ENCODE peak calls at places on chromosome 3, in four cellular contexts. One of them, this sample, is unnamed.

GRCh38 chr3:62672270-62672987 is 202.8 kb downstream of the CADPS start:
- ATAC-seq in IMR-90: no peak
- ATAC-seq in A549: no peak
- ATAC-seq in upper lobe of left lung: no peak
- ATAC-seq in this sample: no peak

GRCh38 chr3:36095238-36095637 is 285.1 kb upstream of the STAC start:
- ATAC-seq in IMR-90: no peak
- ATAC-seq in A549: no peak
- ATAC-seq in upper lobe of left lung: no peak
- ATAC-seq in this sample: no peak

GRCh38 chr3:194140520-194141414 is 4.8 kb downstream of the HES1 start:
- ATAC-seq in IMR-90: peak; percentile 64
- ATAC-seq in A549: peak; percentile 19
- ATAC-seq in upper lobe of left lung: peak; percentile 44
- ATAC-seq in this sample: no peak

GRCh38 chr3:112811150-112811884 is 35.3 kb downstream of the CD200R1L start:
- ATAC-seq in IMR-90: peak; percentile 49
- ATAC-seq in A549: no peak
- ATAC-seq in upper lobe of left lung: peak; percentile 84
- ATAC-seq in this sample: peak; percentile 86

GRCh38 chr3:11156026-11156410 is 1.7 kb downstream of the HRH1 start:
- ATAC-seq in IMR-90: no peak
- ATAC-seq in A549: no peak
- ATAC-seq in upper lobe of left lung: no peak
- ATAC-seq in this sample: no peak

GRCh38 chr3:35946121-35946856 is 307.0 kb downstream of the ARPP21 start:
- ATAC-seq in IMR-90: peak; percentile 41
- ATAC-seq in A549: peak; percentile 69
- ATAC-seq in upper lobe of left lung: no peak
- ATAC-seq in this sample: no peak

GRCh38 chr3:18648868-18649450 is 223.8 kb upstream of the SATB1 start:
- ATAC-seq in IMR-90: no peak
- ATAC-seq in A549: no peak
- ATAC-seq in upper lobe of left lung: no peak
- ATAC-seq in this sample: no peak

GRCh38 chr3:20480771-20481170 is 294.8 kb upstream of the SGO1 start:
- ATAC-seq in IMR-90: no peak
- ATAC-seq in A549: no peak
- ATAC-seq in upper lobe of left lung: no peak
- ATAC-seq in this sample: no peak

GRCh38 chr3:38616111-38616510 is 33.4 kb downstream of the SCN5A start:
- ATAC-seq in IMR-90: no peak
- ATAC-seq in A549: no peak
- ATAC-seq in upper lobe of left lung: no peak
- ATAC-seq in this sample: no peak

GRCh38 chr3:123602325-123602724 is 17.5 kb upstream of the HACD2 start:
- ATAC-seq in IMR-90: peak; percentile 50
- ATAC-seq in A549: peak; percentile 54
- ATAC-seq in upper lobe of left lung: no peak
- ATAC-seq in this sample: no peak

GRCh38 chr3:41339758-41340157 is 140.5 kb downstream of the CTNNB1 start:
- ATAC-seq in IMR-90: no peak
- ATAC-seq in A549: no peak
- ATAC-seq in upper lobe of left lung: no peak
- ATAC-seq in this sample: no peak

GRCh38 chr3:81816473-81817260 is 55.2 kb upstream of the GBE1 start:
- ATAC-seq in IMR-90: no peak
- ATAC-seq in A549: no peak
- ATAC-seq in upper lobe of left lung: no peak
- ATAC-seq in this sample: no peak

GRCh38 chr3:150107429-150108175 is 136.9 kb upstream of the PFN2 start:
- ATAC-seq in IMR-90: peak; percentile 13
- ATAC-seq in A549: peak; percentile 55
- ATAC-seq in upper lobe of left lung: no peak
- ATAC-seq in this sample: no peak

GRCh38 chr3:46737320-46737719 is 19.7 kb upstream of the PRSS50 start:
- ATAC-seq in IMR-90: no peak
- ATAC-seq in A549: no peak
- ATAC-seq in upper lobe of left lung: no peak
- ATAC-seq in this sample: no peak

GRCh38 chr3:154904328-154904727 is 175.8 kb upstream of the MME start:
- ATAC-seq in IMR-90: peak; percentile 70
- ATAC-seq in A549: peak; percentile 58
- ATAC-seq in upper lobe of left lung: no peak
- ATAC-seq in this sample: no peak

GRCh38 chr3:64584193-64584592 is 103.6 kb downstream of the ADAMTS9 start:
- ATAC-seq in IMR-90: no peak
- ATAC-seq in A549: no peak
- ATAC-seq in upper lobe of left lung: no peak
- ATAC-seq in this sample: no peak

GRCh38 chr3:82796765-82797164 is 1035.3 kb upstream of the GBE1 start:
- ATAC-seq in IMR-90: no peak
- ATAC-seq in A549: no peak
- ATAC-seq in upper lobe of left lung: no peak
- ATAC-seq in this sample: no peak

GRCh38 chr3:130905551-130905950 is 11.7 kb downstream of the ATP2C1 start:
- ATAC-seq in IMR-90: peak; percentile 50
- ATAC-seq in A549: no peak
- ATAC-seq in upper lobe of left lung: no peak
- ATAC-seq in this sample: no peak

GRCh38 chr3:15723624-15723884 is 74.2 kb downstream of the ANKRD28 start:
- ATAC-seq in IMR-90: no peak
- ATAC-seq in A549: no peak
- ATAC-seq in upper lobe of left lung: no peak
- ATAC-seq in this sample: no peak

GRCh38 chr3:196620228-196620627 is 19.3 kb upstream of the NRROS start:
- ATAC-seq in IMR-90: no peak
- ATAC-seq in A549: no peak
- ATAC-seq in upper lobe of left lung: peak; percentile 67
- ATAC-seq in this sample: peak; percentile 56

GRCh38 chr3:196621581-196621980 is 17.9 kb upstream of the NRROS start:
- ATAC-seq in IMR-90: no peak
- ATAC-seq in A549: no peak
- ATAC-seq in upper lobe of left lung: no peak
- ATAC-seq in this sample: no peak

GRCh38 chr3:196623350-196623749 is 16.1 kb upstream of the NRROS start:
- ATAC-seq in IMR-90: no peak
- ATAC-seq in A549: no peak
- ATAC-seq in upper lobe of left lung: peak; percentile 51
- ATAC-seq in this sample: no peak

GRCh38 chr3:196617256-196617655 is 22.2 kb upstream of the NRROS start:
- ATAC-seq in IMR-90: no peak
- ATAC-seq in A549: no peak
- ATAC-seq in upper lobe of left lung: no peak
- ATAC-seq in this sample: no peak

DNA sequence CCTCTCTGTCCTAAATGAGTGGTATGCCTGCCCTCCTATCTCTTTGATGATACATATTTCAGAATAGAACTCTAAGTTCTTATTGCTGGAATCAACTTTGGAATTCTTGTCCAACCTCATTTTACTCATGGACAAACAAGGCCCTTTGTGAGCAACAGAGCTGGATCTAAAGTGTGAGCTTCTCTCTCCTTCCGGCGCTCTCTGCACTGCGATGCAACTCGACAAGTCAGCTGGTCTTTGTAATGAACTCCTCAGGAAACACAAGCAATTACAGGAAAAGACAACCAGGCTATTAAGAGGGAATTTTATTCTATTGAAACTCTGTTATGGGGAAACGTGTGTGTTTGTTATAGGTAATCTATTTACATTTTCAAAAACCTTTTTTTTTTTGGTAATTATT is 20.3 kb upstream of the NRROS start:
- ATAC-seq in IMR-90: no peak
- ATAC-seq in A549: no peak
- ATAC-seq in upper lobe of left lung: no peak
- ATAC-seq in this sample: peak; percentile 43
- H3K4me1 ChIP-seq in IMR-90: no peaks in the 10 kb centered on the region
- H3K4me1 ChIP-seq in A549: no peaks in the 10 kb centered on the region
- H3K4me1 ChIP-seq in upper lobe of left lung: peaks cover 15% of the 10 kb centered on the region
- H3K4me1 ChIP-seq in this sample: peaks cover 53% of the 10 kb centered on the region

DNA sequence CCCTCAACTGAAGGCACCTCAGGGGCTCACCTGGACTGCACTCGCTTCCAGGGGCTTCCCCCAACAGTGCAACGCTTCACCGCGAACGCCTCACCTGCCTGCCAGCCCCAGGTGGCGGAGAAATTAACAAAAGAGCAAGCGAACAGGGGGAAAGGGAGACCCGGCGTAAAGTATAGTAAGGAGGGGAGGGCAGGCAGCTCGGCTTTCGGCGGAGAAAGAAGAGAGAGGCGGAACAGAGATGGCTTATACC is 473 bp downstream of the MB21D2 start:
- ATAC-seq in IMR-90: no peak
- ATAC-seq in A549: no peak
- ATAC-seq in upper lobe of left lung: no peak
- ATAC-seq in this sample: no peak
- TF ChIP-seq POLR2A in IMR-90: no peak
- TF ChIP-seq POLR2A in A549: no peak
- TF ChIP-seq POLR2A in upper lobe of left lung: no peak
- TF ChIP-seq POLR2A in this sample: no peak

DNA sequence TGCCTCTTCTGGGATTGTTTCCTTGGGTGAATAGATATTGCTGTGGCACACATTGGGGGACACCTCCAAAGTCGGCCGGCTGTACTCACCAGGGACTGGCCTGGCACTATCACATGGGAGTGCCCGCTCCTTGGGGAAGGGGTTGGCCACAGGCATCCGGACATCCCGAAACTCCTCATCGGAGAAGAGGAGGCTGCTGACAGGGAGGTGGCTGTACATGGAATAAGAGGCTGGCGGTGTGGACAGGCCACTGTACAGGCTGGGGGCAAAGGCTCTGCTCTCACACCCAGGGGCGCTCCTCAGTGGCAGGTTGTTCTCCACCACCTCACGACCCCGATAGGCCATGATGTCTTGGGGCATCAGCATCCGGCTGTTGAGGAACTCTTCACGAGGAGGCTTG is 15.7 kb downstream of the BCL6 start:
- ATAC-seq in IMR-90: no peak
- ATAC-seq in A549: no peak
- ATAC-seq in upper lobe of left lung: no peak
- ATAC-seq in this sample: no peak
- H3K4me1 ChIP-seq in IMR-90: no peaks in the 10 kb centered on the region
- H3K4me1 ChIP-seq in A549: no peaks in the 10 kb centered on the region
- H3K4me1 ChIP-seq in upper lobe of left lung: peaks cover under 1% of the 10 kb centered on the region
- H3K4me1 ChIP-seq in this sample: peaks cover 18% of the 10 kb centered on the region

DNA sequence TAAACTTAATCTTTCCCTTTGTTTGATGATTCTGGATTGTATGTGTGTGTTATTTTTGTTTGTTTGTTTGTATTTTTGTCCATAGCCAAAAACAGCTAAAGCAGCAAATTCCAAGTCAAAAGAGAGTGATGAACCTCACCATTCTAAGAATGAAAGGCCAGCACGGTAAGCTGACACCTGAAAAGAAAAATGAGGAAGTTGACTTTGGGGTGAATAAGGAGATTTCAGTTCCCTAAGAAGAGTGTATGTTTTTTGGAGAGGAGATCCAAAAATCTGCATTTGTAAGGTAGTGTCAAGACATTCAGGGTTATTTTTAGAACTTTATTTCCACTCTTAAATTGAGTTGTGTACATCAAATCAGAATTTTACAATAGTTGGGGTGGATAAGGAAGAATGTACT is 52.3 kb upstream of the UTS2B start:
- ATAC-seq in IMR-90: no peak
- ATAC-seq in A549: no peak
- ATAC-seq in upper lobe of left lung: no peak
- ATAC-seq in this sample: no peak
- TF ChIP-seq POLR2A in IMR-90: no peak
- TF ChIP-seq POLR2A in A549: no peak
- TF ChIP-seq POLR2A in upper lobe of left lung: no peak
- TF ChIP-seq POLR2A in this sample: no peak

GRCh38 chr3:129769616-129770015 is 123.9 kb downstream of the TMCC1 start:
- ATAC-seq in IMR-90: no peak
- ATAC-seq in A549: no peak
- ATAC-seq in upper lobe of left lung: no peak
- ATAC-seq in this sample: no peak

GRCh38 chr3:129768728-129769127 is 124.8 kb downstream of the TMCC1 start:
- ATAC-seq in IMR-90: no peak
- ATAC-seq in A549: no peak
- ATAC-seq in upper lobe of left lung: no peak
- ATAC-seq in this sample: no peak

GRCh38 chr3:129764090-129764489 is 129.4 kb downstream of the TMCC1 start:
- ATAC-seq in IMR-90: no peak
- ATAC-seq in A549: no peak
- ATAC-seq in upper lobe of left lung: no peak
- ATAC-seq in this sample: no peak

GRCh38 chr3:129766135-129766534 is 127.4 kb downstream of the TMCC1 start:
- ATAC-seq in IMR-90: no peak
- ATAC-seq in A549: no peak
- ATAC-seq in upper lobe of left lung: no peak
- ATAC-seq in this sample: no peak
- H3K4me1 ChIP-seq in IMR-90: no peaks in the 10 kb centered on the region
- H3K4me1 ChIP-seq in A549: peaks cover 30% of the 10 kb centered on the region
- H3K4me1 ChIP-seq in upper lobe of left lung: no peaks in the 10 kb centered on the region
- H3K4me1 ChIP-seq in this sample: no peaks in the 10 kb centered on the region

GRCh38 chr3:14522768-14523167 is 17.4 kb downstream of the GRIP2 start:
- ATAC-seq in IMR-90: no peak
- ATAC-seq in A549: no peak
- ATAC-seq in upper lobe of left lung: no peak
- ATAC-seq in this sample: no peak

GRCh38 chr3:14523792-14524191 is 16.4 kb downstream of the GRIP2 start:
- ATAC-seq in IMR-90: peak; percentile 61
- ATAC-seq in A549: no peak
- ATAC-seq in upper lobe of left lung: no peak
- ATAC-seq in this sample: no peak

GRCh38 chr3:14524920-14525660 is 15.1 kb downstream of the GRIP2 start:
- ATAC-seq in IMR-90: no peak
- ATAC-seq in A549: no peak
- ATAC-seq in upper lobe of left lung: no peak
- ATAC-seq in this sample: no peak

GRCh38 chr3:14525685-14526631 is 14.2 kb downstream of the GRIP2 start:
- ATAC-seq in IMR-90: peak; percentile 83
- ATAC-seq in A549: peak; percentile 29
- ATAC-seq in upper lobe of left lung: peak; percentile 78
- ATAC-seq in this sample: peak; percentile 46

DNA sequence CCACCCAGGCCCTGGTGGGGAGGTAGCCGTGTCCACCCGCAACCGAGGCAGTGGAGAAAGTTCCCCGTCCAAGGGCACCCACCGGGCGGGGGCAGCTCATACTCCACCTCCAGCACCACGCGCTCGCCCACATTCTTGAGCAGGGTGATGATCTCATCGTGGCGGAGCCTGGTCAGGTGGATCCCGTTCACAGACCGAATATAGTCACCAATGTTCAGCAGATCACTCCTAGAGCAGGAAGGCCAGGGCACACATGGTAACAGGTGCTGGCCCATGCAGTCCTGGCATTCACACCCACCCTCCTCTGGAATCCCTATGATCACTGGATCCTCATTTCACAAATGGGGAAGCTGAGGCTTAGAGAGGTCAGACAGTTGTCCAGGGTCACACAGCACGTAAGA is 15.8 kb downstream of the GRIP2 start:
- ATAC-seq in IMR-90: no peak
- ATAC-seq in A549: no peak
- ATAC-seq in upper lobe of left lung: no peak
- ATAC-seq in this sample: no peak
- TF ChIP-seq POLR2A in IMR-90: no peak
- TF ChIP-seq POLR2A in A549: no peak
- TF ChIP-seq POLR2A in upper lobe of left lung: no peak
- TF ChIP-seq POLR2A in this sample: no peak

GRCh38 chr3:118128886-118129285 is 905.8 kb downstream of the IGSF11 start:
- ATAC-seq in IMR-90: peak; percentile 67
- ATAC-seq in A549: no peak
- ATAC-seq in upper lobe of left lung: no peak
- ATAC-seq in this sample: no peak
- H3K4me1 ChIP-seq in IMR-90: no peaks in the 10 kb centered on the region
- H3K4me1 ChIP-seq in A549: no peaks in the 10 kb centered on the region
- H3K4me1 ChIP-seq in upper lobe of left lung: no peaks in the 10 kb centered on the region
- H3K4me1 ChIP-seq in this sample: no peaks in the 10 kb centered on the region

GRCh38 chr3:170997966-170998913 is 28.3 kb downstream of the SLC2A2 start:
- ATAC-seq in IMR-90: peak; percentile 68
- ATAC-seq in A549: no peak
- ATAC-seq in upper lobe of left lung: peak; percentile 32
- ATAC-seq in this sample: peak; percentile 34
- TF ChIP-seq POLR2A in IMR-90: no peak
- TF ChIP-seq POLR2A in A549: no peak
- TF ChIP-seq POLR2A in upper lobe of left lung: no peak
- TF ChIP-seq POLR2A in this sample: no peak

This sample was measured in gastroesophageal sphincter.